ENCODE peak calls at places on chromosome 12, in eight cellular contexts. W is suprapubic skin, O is stomach, Y is right lobe of liver, R is IMR-90, B is heart left ventricle, U is Peyer's patch, E is adrenal gland. M is an unnamed sample. For H3K36me3, the result is how much of the 10 kb centered on the place peaks cover.

GRCh38 chr12:27180862-27181261 is 63.2 kb upstream of the STK38L start:
- DNase-seq in R (no peak), U (no peak), E (no peak), O (no peak), B (no peak), W (no peak), Y (no peak), M (no peak)

GRCh38 chr12:24066865-24067264 is 117.4 kb upstream of the SOX5 start:
- DNase-seq in O (no peak), Y (no peak), U (no peak), W (no peak), B (no peak), R (peak), E (no peak), M (no peak)

GRCh38 chr12:115597157-115597712 is 680.3 kb downstream of the MED13L start:
- DNase-seq in U (no peak), O (no peak), W (no peak), Y (no peak), B (no peak), E (no peak), R (peak), M (no peak)

GRCh38 chr12:31524791-31525495 is 66.0 kb downstream of the DENND5B start:
- DNase-seq in W (no peak), O (no peak), U (no peak), B (no peak), E (no peak), R (peak), Y (no peak), M (no peak)

GRCh38 chr12:8590842-8591545 is 21.7 kb downstream of the AICDA start:
- DNase-seq in Y (peak), W (no peak), R (no peak), B (no peak), E (no peak), O (no peak), U (no peak), M (no peak)

GRCh38 chr12:32016680-32017482 is 57.7 kb downstream of the RESF1 start:
- DNase-seq in E (no peak), O (no peak), B (no peak), W (no peak), U (no peak), Y (no peak), R (no peak), M (no peak)

GRCh38 chr12:56160160-56160763 is 2.1 kb downstream of the MYL6 start:
- DNase-seq in U (peak), W (no peak), Y (no peak), R (peak), E (no peak), B (no peak), O (no peak), M (no peak)

GRCh38 chr12:4703676-4704075 is 16.5 kb upstream of the GALNT8 start:
- DNase-seq in U (no peak), O (no peak), Y (no peak), E (no peak), W (no peak), R (no peak), B (no peak), M (no peak)

GRCh38 chr12:58540480-58541299 is 379.6 kb downstream of the LRIG3 start:
- DNase-seq in O (peak), E (peak), Y (peak), R (peak), W (peak), B (peak), U (peak), M (peak)

GRCh38 chr12:39892146-39892545 is 213.7 kb downstream of the SLC2A13 start:
- DNase-seq in Y (peak), U (no peak), R (no peak), W (no peak), E (peak), O (no peak), B (no peak), M (no peak)

GRCh38 chr12:52181757-52182156 is 10.1 kb downstream of the KRT80 start:
- DNase-seq in B (no peak), Y (no peak), R (peak), W (no peak), O (no peak), E (no peak), U (no peak), M (no peak)

DNA sequence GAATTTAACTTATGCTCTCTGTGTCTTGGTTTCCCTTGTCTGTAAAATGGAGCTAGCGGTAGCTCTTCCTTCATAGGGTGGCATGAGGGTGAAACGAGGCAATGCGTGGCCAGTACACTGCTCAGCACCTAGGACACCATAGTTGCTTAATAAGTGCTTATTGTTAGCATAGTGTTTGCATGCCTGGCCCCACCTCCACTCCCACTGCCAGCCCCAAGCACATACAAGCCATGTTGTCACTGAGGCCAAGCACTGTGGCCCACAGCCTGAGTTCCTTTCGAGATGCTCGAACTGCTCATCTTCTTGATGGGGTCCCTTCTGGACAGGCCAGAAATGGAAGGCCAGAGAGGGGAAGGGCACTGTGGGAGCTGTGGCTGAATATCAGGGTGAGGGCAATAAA is 839 bp downstream of the FICD start:
- DNase-seq in O (no peak), R (no peak), W (no peak), E (no peak), U (no peak), Y (no peak), B (no peak), M (no peak)
- TF ChIP-seq POLR2A in O (no peak), R (no peak), W (no peak), E (no peak), U (no peak), Y (no peak), B (no peak), M (no peak)

GRCh38 chr12:13042666-13043230 is 1.4 kb upstream of the FAM234B start:
- DNase-seq in B (no peak), E (no peak), Y (no peak), R (no peak), O (no peak), U (no peak), W (no peak), M (no peak)
- TF ChIP-seq CTCF in B (no peak), E (no peak), Y (no peak), R (no peak), O (no peak), U (no peak), W (no peak), M (no peak)

GRCh38 chr12:132642846-132643835 is 24.6 kb downstream of the P2RX2 start:
- DNase-seq in R (no peak), B (no peak), E (no peak), W (no peak), O (no peak), Y (no peak), U (no peak), M (no peak)
- H3K36me3 ChIP-seq in R (under half), B (half or more), E (under half), W (half or more), O (half or more), Y (under half), U (half or more), M (under half)

GRCh38 chr12:132784580-132784979 is 22.9 kb upstream of the ANKLE2 start:
- DNase-seq in Y (no peak), B (no peak), E (no peak), U (no peak), R (no peak), W (no peak), O (no peak), M (no peak)
- TF ChIP-seq POLR2A in Y (no peak), B (no peak), E (no peak), U (no peak), R (no peak), W (no peak), O (no peak), M (no peak)

DNA sequence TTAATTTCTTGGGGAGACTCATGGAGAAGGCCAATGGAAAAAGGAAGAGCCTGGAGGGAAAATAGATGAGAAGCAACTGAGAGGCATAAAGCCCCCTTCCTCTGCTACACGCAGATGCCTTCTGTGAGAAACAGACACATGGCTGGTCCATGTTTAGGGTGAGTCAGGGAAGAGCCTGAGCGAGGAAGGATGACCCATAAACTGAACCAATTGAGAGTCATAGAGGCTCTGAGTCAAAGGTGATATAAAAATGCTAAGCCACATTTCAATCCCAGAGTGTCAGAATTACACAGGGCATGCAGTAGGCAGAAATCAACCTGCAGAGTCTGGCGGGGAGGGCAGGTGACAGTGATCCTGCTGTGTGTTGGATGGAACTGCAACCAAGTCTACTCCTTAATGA is 30.1 kb upstream of the NEDD1 start:
- DNase-seq in R (peak), O (no peak), Y (no peak), B (no peak), W (no peak), U (no peak), E (no peak), M (no peak)
- TF ChIP-seq CTCF in R (no peak), O (no peak), Y (no peak), B (no peak), W (no peak), U (no peak), E (no peak), M (no peak)

DNA sequence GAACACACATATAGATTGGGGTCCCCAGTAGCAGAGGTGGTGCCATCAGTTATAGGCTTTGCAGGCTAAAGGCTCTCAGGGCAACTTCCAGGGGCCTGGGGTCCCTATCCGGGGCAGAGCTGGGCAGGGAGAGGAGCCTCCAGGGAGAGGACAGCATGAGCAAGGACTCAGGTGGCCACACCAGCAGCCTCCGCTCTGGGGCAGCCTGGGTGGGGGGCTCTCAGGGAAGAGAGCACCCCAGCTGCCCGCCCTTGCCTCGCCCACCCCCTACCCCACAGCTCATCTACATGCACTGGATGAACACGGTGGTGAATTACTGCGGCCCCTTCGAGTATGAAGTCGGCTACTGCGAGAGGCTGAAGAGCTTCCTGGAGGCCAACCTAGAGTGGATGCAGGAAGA is 14.0 kb downstream of the PLBD2 start:
- DNase-seq in W (no peak), R (no peak), O (no peak), E (no peak), U (no peak), Y (no peak), B (no peak), M (no peak)
- H3K36me3 ChIP-seq in W (half or more), R (under half), O (half or more), E (half or more), U (under half), Y (under half), B (under half), M (under half)